ENCODE peak calls at places on chromosomes 5 and 9, in six cellular contexts. I is stimulated activated CD4-positive, alpha-beta T cell treated with anti-CD3 and anti-CD28 coated beads, Interleukin-4, amount 100 ng/mL, for 4 hours; A is kidney tubule cell; P is activated CD4-positive, alpha-beta T cell treated with anti-CD3 and anti-CD28 coated beads for 36 hours; W is cardiac fibroblast; L is amygdala. Z is an unnamed sample.

GRCh38 chr5:66769839-66770617 is 173.8 kb downstream of the MAST4 start:
- DNase-seq in W (peak), A (no peak), L (no peak), P (peak), I (no peak), Z (no peak)

GRCh38 chr5:35822541-35822940 is 34.1 kb upstream of the IL7R start:
- DNase-seq in W (no peak), L (no peak), P (peak), I (peak), A (no peak), Z (no peak)

GRCh38 chr5:97400537-97400936 is 217.5 kb upstream of the RIOK2 start:
- DNase-seq in L (no peak), I (no peak), P (no peak), A (no peak), W (no peak), Z (peak)

GRCh38 chr5:142364251-142365145 is 39.7 kb upstream of the SPRY4 start:
- DNase-seq in I (no peak), W (peak), L (no peak), P (no peak), A (peak), Z (peak)

GRCh38 chr9:136009516-136009915 is 48.3 kb upstream of the UBAC1 start:
- DNase-seq in W (no peak), P (no peak), I (no peak), L (no peak), A (no peak), Z (no peak)

GRCh38 chr9:16526380-16526779 is 344.1 kb downstream of the BNC2 start:
- DNase-seq in W (peak), A (peak), L (no peak), P (no peak), I (no peak), Z (peak)

GRCh38 chr5:124521461-124522230 is 224.8 kb downstream of the ZNF608 start:
- DNase-seq in A (no peak), L (no peak), I (no peak), W (no peak), P (no peak), Z (no peak)

GRCh38 chr5:132425009-132425937 is 55.8 kb downstream of the SLC22A5 start:
- DNase-seq in L (no peak), A (peak), P (peak), W (peak), I (peak), Z (peak)

GRCh38 chr9:114906922-114907571 is 23.3 kb downstream of the TNFSF8 start:
- DNase-seq in I (no peak), P (peak), L (no peak), W (peak), A (peak), Z (peak)

GRCh38 chr9:18877984-18878383 is 155.0 kb downstream of the SAXO1 start:
- DNase-seq in P (no peak), L (no peak), W (no peak), I (no peak), A (no peak), Z (no peak)

GRCh38 chr9:129736334-129736733 is 16.5 kb downstream of the PTGES start:
- DNase-seq in P (no peak), W (no peak), L (no peak), A (no peak), I (no peak), Z (no peak)

GRCh38 chr9:79257215-79257614 is 314.6 kb upstream of the TLE4 start:
- DNase-seq in W (no peak), P (no peak), L (no peak), A (no peak), I (no peak), Z (no peak)

GRCh38 chr9:23663536-23663935 is 162.5 kb downstream of the ELAVL2 start:
- DNase-seq in L (no peak), A (no peak), I (no peak), P (no peak), W (no peak), Z (no peak)

GRCh38 chr5:103464801-103465484 is 97.6 kb downstream of the NUDT12 start:
- DNase-seq in I (no peak), L (no peak), W (no peak), A (peak), P (no peak), Z (no peak)

GRCh38 chr5:105929865-105930264 is 1740.9 kb downstream of the EFNA5 start:
- DNase-seq in A (no peak), L (no peak), W (no peak), P (no peak), I (no peak), Z (no peak)

GRCh38 chr5:139961435-139962157 is 81.5 kb downstream of the NRG2 start:
- DNase-seq in L (no peak), A (no peak), W (no peak), I (no peak), P (no peak), Z (no peak)

GRCh38 chr5:92002875-92003274 is 619.8 kb upstream of the ARRDC3 start:
- DNase-seq in I (no peak), W (no peak), A (no peak), L (no peak), P (no peak), Z (no peak)

GRCh38 chr9:84331119-84331791 is 9.3 kb downstream of the SLC28A3 start:
- DNase-seq in A (peak), I (no peak), P (no peak), L (no peak), W (peak), Z (peak)

GRCh38 chr5:81657386-81657785 is 93.5 kb downstream of the SSBP2 start:
- DNase-seq in W (no peak), A (peak), P (no peak), L (no peak), I (no peak), Z (peak)

GRCh38 chr5:91591076-91591475 is 208.0 kb upstream of the ARRDC3 start:
- DNase-seq in L (no peak), P (no peak), A (no peak), I (no peak), W (peak), Z (no peak)

GRCh38 chr5:96259211-96259772 is 173.8 kb downstream of the PCSK1 start:
- DNase-seq in W (peak), I (no peak), P (no peak), L (no peak), A (peak), Z (peak)

GRCh38 chr9:136754059-136754572 is 3.9 kb downstream of the LCN8 start:
- DNase-seq in I (no peak), A (no peak), L (no peak), W (no peak), P (no peak), Z (no peak)

GRCh38 chr9:80059979-80060378 is 488.2 kb downstream of the TLE4 start:
- DNase-seq in L (no peak), I (no peak), A (no peak), W (no peak), P (no peak), Z (no peak)

GRCh38 chr9:2876726-2877125 is 32.8 kb upstream of the PUM3 start:
- DNase-seq in P (no peak), W (no peak), A (no peak), L (no peak), I (no peak), Z (no peak)

GRCh38 chr9:128254855-128255759 is 20.7 kb downstream of the GOLGA2 start:
- DNase-seq in I (peak), P (peak), L (no peak), A (peak), W (peak), Z (no peak)

GRCh38 chr9:115891929-115892328 is 261.7 kb upstream of the PAPPA start:
- DNase-seq in L (no peak), A (no peak), W (peak), P (no peak), I (no peak), Z (peak)

GRCh38 chr9:22855956-22856355 is 409.3 kb downstream of the DMRTA1 start:
- DNase-seq in I (no peak), P (no peak), A (no peak), W (no peak), L (no peak), Z (no peak)

GRCh38 chr5:55533806-55534435 is 843 bp downstream of the PLPP1 start:
- DNase-seq in P (no peak), I (no peak), L (peak), A (peak), W (peak), Z (peak)

GRCh38 chr5:149745212-149745943 is 15.3 kb downstream of the PPARGC1B start:
- DNase-seq in L (no peak), P (no peak), W (no peak), A (no peak), I (no peak), Z (no peak)

GRCh38 chr5:127871448-127872153 is 168.4 kb downstream of the CCDC192 start:
- DNase-seq in I (no peak), W (peak), P (no peak), L (no peak), A (peak), Z (peak)

GRCh38 chr9:2874001-2874750 is 30.3 kb upstream of the PUM3 start:
- DNase-seq in L (no peak), P (no peak), I (no peak), W (peak), A (no peak), Z (no peak)

GRCh38 chr9:136105398-136106135 is 10.5 kb upstream of the NACC2 start:
- DNase-seq in A (no peak), W (peak), P (no peak), L (no peak), I (no peak), Z (no peak)

GRCh38 chr9:82074144-82074543 is 85.6 kb downstream of the SPATA31D1 start:
- DNase-seq in L (no peak), A (no peak), P (no peak), I (no peak), W (no peak), Z (no peak)

GRCh38 chr5:30401479-30402058 is 791.9 kb upstream of the CDH6 start:
- DNase-seq in W (peak), P (peak), A (peak), I (no peak), L (no peak), Z (peak)

GRCh38 chr9:14499976-14500375 is 186.0 kb upstream of the NFIB start:
- DNase-seq in I (no peak), W (no peak), A (no peak), L (no peak), P (no peak), Z (no peak)

GRCh38 chr5:93579561-93580386 is 1.2 kb downstream of the NR2F1-AS1 start:
- DNase-seq in W (peak), L (peak), P (peak), I (no peak), A (peak), Z (no peak)

GRCh38 chr9:5543875-5544702 is 33.8 kb downstream of the PDCD1LG2 start:
- DNase-seq in P (no peak), A (no peak), L (no peak), I (no peak), W (no peak), Z (no peak)

GRCh38 chr9:35350827-35351549 is 138.9 kb upstream of the RUSC2 start:
- DNase-seq in L (no peak), I (no peak), W (peak), P (no peak), A (no peak), Z (no peak)

GRCh38 chr5:978051-978450 is 30.6 kb upstream of the NKD2 start:
- DNase-seq in A (no peak), P (no peak), I (no peak), L (no peak), W (no peak), Z (no peak)

GRCh38 chr5:174482549-174482948 is 241.8 kb upstream of the MSX2 start:
- DNase-seq in A (no peak), I (no peak), W (no peak), L (no peak), P (no peak), Z (no peak)

Z was measured in bronchial epithelial cell.